ENCODE peak calls at places on chromosome 1, in five cellular contexts. Q, L, N, S and G are unnamed samples. For H3K36me3, the result is how much of the 10 kb centered on the place peaks cover.

GRCh38 chr1:94110021-94110761 is 10.8 kb downstream of the ABCA4 start:
- DNase-seq in Q (no peak), L (no peak), N (no peak), S (no peak), G (no peak)

GRCh38 chr1:111920221-111921024 is 69.0 kb downstream of the KCND3 start:
- DNase-seq in N (no peak), L (no peak), S (no peak), Q (no peak), G (peak)

GRCh38 chr1:193514397-193514796 is 328.0 kb upstream of the B3GALT2 start:
- DNase-seq in L (no peak), N (no peak), Q (no peak), S (no peak), G (no peak)

GRCh38 chr1:232137066-232137465 is 492.9 kb downstream of the SIPA1L2 start:
- DNase-seq in L (no peak), N (no peak), S (no peak), Q (no peak), G (no peak)

GRCh38 chr1:157262891-157263290 is 124.7 kb upstream of the ETV3 start:
- DNase-seq in L (no peak), Q (no peak), N (no peak), S (no peak), G (no peak)

GRCh38 chr1:184189361-184189760 is 137.8 kb downstream of the TSEN15 start:
- DNase-seq in S (no peak), N (no peak), Q (no peak), L (no peak), G (no peak)

GRCh38 chr1:22922640-22923039 is 50.0 kb downstream of the LACTBL1 start:
- DNase-seq in N (no peak), L (no peak), Q (no peak), S (no peak), G (no peak)

GRCh38 chr1:177660188-177660587 is 309.7 kb downstream of the SEC16B start:
- DNase-seq in S (no peak), Q (no peak), N (no peak), L (no peak), G (no peak)

GRCh38 chr1:17587693-17588047 is 48.2 kb downstream of the ARHGEF10L start:
- DNase-seq in N (no peak), S (no peak), Q (no peak), L (no peak), G (no peak)

GRCh38 chr1:235938714-235939487 is 72.2 kb upstream of the LYST start:
- DNase-seq in L (no peak), N (no peak), S (no peak), Q (no peak), G (no peak)

GRCh38 chr1:211320980-211321379 is 5.7 kb upstream of the TRAF5 start:
- DNase-seq in Q (no peak), N (no peak), L (no peak), S (no peak), G (no peak)

GRCh38 chr1:186848509-186849130 is 19.9 kb downstream of the PLA2G4A start:
- DNase-seq in Q (no peak), S (no peak), L (no peak), N (no peak), G (no peak)

GRCh38 chr1:1407101-1407956 is at the start of gene MRPL20:
- DNase-seq in N (peak), Q (peak), L (peak), S (peak), G (peak)

GRCh38 chr1:29342351-29342750 is 106.0 kb downstream of the PTPRU start:
- DNase-seq in N (no peak), L (no peak), S (no peak), Q (no peak), G (no peak)

GRCh38 chr1:156809281-156809680 is 7.4 kb downstream of the SH2D2A start:
- DNase-seq in Q (no peak), S (no peak), L (no peak), N (no peak), G (no peak)

GRCh38 chr1:966603-967295 is 467 bp downstream of the PLEKHN1 start:
- DNase-seq in Q (peak), S (peak), L (peak), N (peak), G (peak)

GRCh38 chr1:54376085-54377039 is 29.8 kb downstream of the SSBP3 start:
- DNase-seq in Q (peak), L (no peak), S (peak), N (no peak), G (no peak)

GRCh38 chr1:26320896-26321295 is 3.1 kb downstream of the CD52 start:
- DNase-seq in Q (no peak), N (no peak), L (no peak), S (no peak), G (no peak)

GRCh38 chr1:25568834-25569598 is 25.6 kb downstream of the LDLRAP1 start:
- DNase-seq in N (no peak), S (no peak), Q (no peak), L (no peak), G (peak)

GRCh38 chr1:228181105-228181504 is 15.5 kb downstream of the IBA57 start:
- DNase-seq in L (no peak), Q (no peak), S (no peak), N (no peak), G (no peak)

GRCh38 chr1:15933684-15934083 is 42.2 kb downstream of the ZBTB17 start:
- DNase-seq in L (no peak), Q (no peak), S (no peak), N (no peak), G (no peak)

GRCh38 chr1:15201849-15202551 is 45.0 kb upstream of the FHAD1 start:
- DNase-seq in Q (no peak), S (peak), L (no peak), N (peak), G (peak)

GRCh38 chr1:78078358-78078757 is 32.6 kb downstream of the GIPC2 start:
- DNase-seq in L (no peak), S (no peak), Q (no peak), N (no peak), G (no peak)

GRCh38 chr1:39332291-39332690 is 127.8 kb downstream of the MACF1 start:
- DNase-seq in S (no peak), L (no peak), N (no peak), Q (no peak), G (no peak)

GRCh38 chr1:183180634-183181056 is 5.4 kb upstream of the LAMC2 start:
- DNase-seq in Q (no peak), N (peak), L (no peak), S (peak), G (peak)

GRCh38 chr1:185846672-185847440 is 112.7 kb downstream of the HMCN1 start:
- DNase-seq in Q (no peak), L (no peak), N (no peak), S (no peak), G (no peak)

GRCh38 chr1:219555031-219555667 is 57.8 kb downstream of the ZC3H11B start:
- DNase-seq in S (no peak), Q (no peak), L (no peak), N (no peak), G (no peak)

GRCh38 chr1:173016409-173016808 is 34.3 kb downstream of the TNFSF18 start:
- DNase-seq in Q (no peak), L (no peak), N (no peak), S (no peak), G (no peak)

GRCh38 chr1:55040083-55040952 is 970 bp downstream of the PCSK9 start:
- DNase-seq in N (peak), Q (no peak), L (no peak), S (no peak), G (no peak)

GRCh38 chr1:244214009-244214967 is 163.2 kb downstream of the ZBTB18 start:
- DNase-seq in L (no peak), S (peak), N (no peak), Q (no peak), G (peak)

GRCh38 chr1:39617488-39618049 is 21.9 kb downstream of the HEYL start:
- DNase-seq in Q (no peak), S (no peak), N (no peak), L (peak), G (no peak)

GRCh38 chr1:208410409-208410808 is 166.2 kb upstream of the PLXNA2 start:
- DNase-seq in N (no peak), L (no peak), Q (no peak), S (no peak), G (no peak)

GRCh38 chr1:198651685-198652400 is 13.0 kb downstream of the PTPRC start:
- DNase-seq in S (no peak), L (no peak), N (no peak), Q (no peak), G (no peak)

GRCh38 chr1:23477359-23478144 is 6.4 kb downstream of the ASAP3 start:
- DNase-seq in L (no peak), N (no peak), Q (no peak), S (no peak), G (no peak)

DNA sequence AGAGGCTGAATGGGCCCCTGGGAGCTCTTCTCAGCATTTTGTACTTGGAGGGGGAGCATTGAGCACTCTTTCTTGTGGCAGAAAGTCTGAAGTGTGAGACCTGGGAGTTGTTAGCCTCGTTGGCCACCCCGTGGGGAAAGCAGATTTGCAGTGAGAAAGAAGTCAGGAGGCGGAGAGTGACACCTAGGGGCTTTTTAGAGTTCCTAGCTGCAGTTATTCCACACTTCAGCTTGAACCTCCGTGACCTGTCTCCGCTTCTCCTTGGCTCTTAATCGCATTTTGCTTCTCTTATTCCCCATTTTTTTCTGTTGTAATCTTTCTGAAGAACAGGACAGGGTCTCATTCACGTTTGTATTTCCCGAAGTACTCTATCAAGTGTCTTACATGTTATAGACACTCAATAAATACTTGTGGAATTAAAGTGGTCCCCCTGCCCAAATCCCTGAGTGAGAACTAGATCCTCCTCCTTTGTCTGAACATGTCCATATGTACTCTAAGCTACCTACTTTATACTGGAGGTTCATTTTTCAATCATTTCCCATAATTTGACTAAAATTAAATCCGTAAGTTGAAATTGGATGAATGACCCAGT is 14.5 kb upstream of the C1orf141 start:
- DNase-seq in L (no peak), Q (peak), N (peak), S (peak), G (peak)
- H3K4me3 ChIP-seq in L (no peak), Q (no peak), N (no peak), S (no peak), G (no peak)

DNA sequence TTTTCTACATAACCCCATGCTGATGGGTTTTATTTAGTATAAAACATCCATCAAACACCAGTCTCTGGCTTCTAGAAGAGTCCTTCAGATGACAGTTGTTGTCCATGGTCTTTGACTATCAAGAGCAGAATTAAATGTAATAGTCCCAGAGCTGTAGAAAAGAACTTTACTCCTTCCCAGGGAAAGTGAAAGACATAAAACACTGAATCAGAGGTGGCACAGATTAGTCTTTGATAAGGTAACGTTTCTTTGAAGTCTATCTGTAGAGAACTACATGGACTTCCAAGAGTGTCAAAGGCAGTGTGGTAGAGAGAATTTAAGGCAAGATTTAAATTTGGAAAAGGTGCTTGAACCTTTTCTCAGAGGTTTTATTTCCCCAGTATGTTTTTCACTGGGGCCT is 21.9 kb downstream of the SYNC start:
- DNase-seq in S (no peak), L (no peak), Q (no peak), N (no peak), G (no peak)
- H3K36me3 ChIP-seq in S (under half), L (under half), Q (under half), N (under half), G (under half)

DNA sequence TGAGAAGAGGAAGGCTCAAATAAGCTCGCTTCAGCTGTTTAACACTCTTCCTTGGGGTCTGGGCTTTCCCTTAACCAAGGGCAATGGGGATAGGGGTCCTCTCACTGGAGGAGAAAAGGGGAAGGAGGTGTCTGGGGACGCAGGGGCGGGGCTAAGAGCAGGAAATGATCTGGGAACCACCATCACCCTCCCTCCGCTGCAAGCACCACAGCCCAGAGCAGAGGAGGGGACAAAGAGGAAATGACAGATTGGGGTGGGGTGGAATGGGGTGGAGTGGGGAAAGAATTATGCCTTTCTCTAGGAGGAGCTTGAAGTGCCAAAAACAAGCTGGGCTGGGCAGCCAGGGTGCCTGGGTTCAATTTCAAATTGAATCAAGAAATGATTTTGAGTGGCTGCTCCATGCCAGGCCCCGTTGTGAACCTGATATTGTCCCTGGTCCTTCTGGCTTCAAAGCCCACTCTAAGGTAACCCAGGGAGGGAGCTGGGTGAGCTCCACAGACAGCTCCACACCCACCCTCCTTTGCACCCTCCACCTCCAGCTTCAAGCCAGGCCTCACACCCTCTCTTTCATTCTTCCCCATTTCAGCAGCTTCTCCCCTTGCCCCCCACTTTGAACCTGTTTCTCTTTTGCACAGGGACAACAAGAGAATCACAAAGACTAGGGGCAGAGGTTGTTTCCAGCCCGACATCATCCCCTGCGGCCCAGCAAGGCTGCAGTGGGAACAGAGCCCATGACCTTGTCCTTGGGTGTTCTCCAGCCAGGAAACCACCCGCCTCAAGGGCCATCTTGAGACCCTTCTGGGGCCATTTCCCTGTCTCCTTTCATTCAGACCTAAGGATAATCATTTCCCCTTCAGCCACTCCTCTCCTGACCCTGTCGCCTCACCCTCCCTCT is 1.1 kb downstream of the ARHGAP30 start:
- DNase-seq in Q (peak), L (no peak), S (peak), N (peak), G (peak)
- H3K4me3 ChIP-seq in Q (peak), L (no peak), S (peak), N (peak), G (peak)

GRCh38 chr1:47742890-47743760 is 254.1 kb downstream of the TRABD2B start:
- DNase-seq in S (no peak), L (no peak), Q (no peak), N (no peak), G (no peak)
- H3K36me3 ChIP-seq in S (under half), L (under half), Q (under half), N (under half), G (under half)

GRCh38 chr1:45394342-45394741 is 54.1 kb upstream of the MUTYH start:
- DNase-seq in L (no peak), S (no peak), N (no peak), Q (no peak), G (no peak)
- H3K4me3 ChIP-seq in L (no peak), S (no peak), N (no peak), Q (no peak), G (no peak)

GRCh38 chr1:161046574-161047167 is 894 bp upstream of the USF1 start:
- DNase-seq in Q (no peak), L (no peak), N (no peak), S (no peak), G (no peak)
- H3K36me3 ChIP-seq in Q (under half), L (under half), N (under half), S (under half), G (under half)

GRCh38 chr1:100720751-100721150 is 1.2 kb downstream of the VCAM1 start:
- DNase-seq in Q (no peak), S (no peak), L (no peak), N (no peak), G (no peak)

GRCh38 chr1:100722211-100722610 is 2.7 kb downstream of the VCAM1 start:
- DNase-seq in L (no peak), S (no peak), Q (no peak), N (no peak), G (no peak)

GRCh38 chr1:100724281-100724680 is 4.7 kb downstream of the VCAM1 start:
- DNase-seq in N (no peak), Q (no peak), L (no peak), S (no peak), G (no peak)

GRCh38 chr1:100719490-100719889 is at the start of gene VCAM1:
- DNase-seq in L (no peak), S (no peak), Q (no peak), N (no peak), G (no peak)

DNA sequence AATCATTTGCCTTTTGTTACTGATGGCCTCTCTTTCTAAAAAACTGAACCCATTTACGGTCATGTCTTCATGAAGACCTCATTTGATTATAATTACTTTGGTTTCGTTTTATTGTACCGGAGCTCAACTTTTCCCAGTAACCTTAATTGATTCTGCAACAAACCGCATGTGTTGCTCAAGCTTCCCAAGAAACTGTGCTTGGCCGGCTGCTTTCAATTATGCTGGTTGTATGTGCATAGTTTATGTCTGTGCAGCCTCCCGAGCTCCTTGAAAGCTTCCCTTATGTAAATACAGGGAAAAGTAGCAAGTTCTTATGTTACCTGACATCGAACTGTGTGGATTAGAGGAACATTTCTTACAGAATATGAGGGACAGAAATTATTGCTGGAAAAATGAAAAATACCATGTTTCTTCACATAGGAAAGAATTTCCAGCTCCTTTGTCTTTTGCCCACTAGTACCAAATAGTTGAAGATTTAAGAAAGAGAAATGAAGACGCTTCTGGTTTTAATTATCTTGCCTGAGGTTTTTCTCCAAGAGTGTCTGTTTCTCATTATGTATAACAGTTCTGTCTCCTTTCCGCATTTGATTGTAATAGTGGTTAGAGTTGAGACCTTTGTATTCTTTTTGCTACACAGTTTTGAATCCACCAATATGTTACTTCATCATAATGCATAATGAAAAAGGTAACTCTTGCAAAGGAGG is 2.1 kb downstream of the VCAM1 start:
- DNase-seq in L (no peak), N (peak), S (peak), Q (no peak), G (no peak)
- H3K4me3 ChIP-seq in L (peak), N (peak), S (peak), Q (no peak), G (peak)